ENCODE peak calls at places on chromosome 7, in five cellular contexts. One of them, this sample, is unnamed.

GRCh38 chr7:20199015-20199737 is 18.0 kb downstream of the MACC1 start:
- DNase-seq in NCI-H460: peak; percentile 97
- DNase-seq in NCI-H2081: peak; percentile 7
- DNase-seq in activated gamma-delta T cell treated with anti-CD3 and anti-CD28 coated beads, Interleukin-2, amount 50 U/mL, for 16 hours: no peak
- DNase-seq in heart left ventricle: no peak
- DNase-seq in this sample: no peak

GRCh38 chr7:49324707-49325106 is 400.4 kb downstream of the CDC14C start:
- DNase-seq in NCI-H460: no peak
- DNase-seq in NCI-H2081: no peak
- DNase-seq in activated gamma-delta T cell treated with anti-CD3 and anti-CD28 coated beads, Interleukin-2, amount 50 U/mL, for 16 hours: no peak
- DNase-seq in heart left ventricle: no peak
- DNase-seq in this sample: no peak

GRCh38 chr7:82428186-82428961 is 15.2 kb downstream of the CACNA2D1 start:
- DNase-seq in NCI-H460: no peak
- DNase-seq in NCI-H2081: no peak
- DNase-seq in activated gamma-delta T cell treated with anti-CD3 and anti-CD28 coated beads, Interleukin-2, amount 50 U/mL, for 16 hours: no peak
- DNase-seq in heart left ventricle: no peak
- DNase-seq in this sample: no peak

GRCh38 chr7:129262333-129262732 is 37.5 kb downstream of the AHCYL2 start:
- DNase-seq in NCI-H460: no peak
- DNase-seq in NCI-H2081: no peak
- DNase-seq in activated gamma-delta T cell treated with anti-CD3 and anti-CD28 coated beads, Interleukin-2, amount 50 U/mL, for 16 hours: no peak
- DNase-seq in heart left ventricle: no peak
- DNase-seq in this sample: no peak

GRCh38 chr7:107659666-107660065 is 962 bp upstream of the SLC26A4 start:
- DNase-seq in NCI-H460: peak; percentile 20
- DNase-seq in NCI-H2081: no peak
- DNase-seq in activated gamma-delta T cell treated with anti-CD3 and anti-CD28 coated beads, Interleukin-2, amount 50 U/mL, for 16 hours: no peak
- DNase-seq in heart left ventricle: no peak
- DNase-seq in this sample: no peak

GRCh38 chr7:43757073-43757720 is 1.3 kb upstream of the BLVRA start:
- DNase-seq in NCI-H460: no peak
- DNase-seq in NCI-H2081: no peak
- DNase-seq in activated gamma-delta T cell treated with anti-CD3 and anti-CD28 coated beads, Interleukin-2, amount 50 U/mL, for 16 hours: no peak
- DNase-seq in heart left ventricle: no peak
- DNase-seq in this sample: no peak

GRCh38 chr7:15158141-15158810 is 255.7 kb upstream of the DGKB start:
- DNase-seq in NCI-H460: no peak
- DNase-seq in NCI-H2081: no peak
- DNase-seq in activated gamma-delta T cell treated with anti-CD3 and anti-CD28 coated beads, Interleukin-2, amount 50 U/mL, for 16 hours: no peak
- DNase-seq in heart left ventricle: no peak
- DNase-seq in this sample: no peak

GRCh38 chr7:44761207-44762161 is 12.8 kb downstream of the ZMIZ2 start:
- DNase-seq in NCI-H460: peak; percentile 49
- DNase-seq in NCI-H2081: no peak
- DNase-seq in activated gamma-delta T cell treated with anti-CD3 and anti-CD28 coated beads, Interleukin-2, amount 50 U/mL, for 16 hours: no peak
- DNase-seq in heart left ventricle: peak; percentile 59
- DNase-seq in this sample: peak; percentile 81

This sample was measured in ovary.